ENCODE peak calls at places on chromosomes 13 and 19, in ten cellular contexts. M is B cell; X is NCI-H1436; P is psoas muscle; E is left lung; V is fibroblast of mammary gland; Z is NCI-H510A; L is activated T-cell treated with anti-CD3 and anti-CD28 coated beads, Interleukin-2, amount 50 U/mL, for 72 hours; G is tibial artery; R is astrocyte of the hippocampus. C is an unnamed sample.

GRCh38 chr19:49463960-49464740 is 9.9 kb upstream of the FLT3LG start:
- DNase-seq in M (no peak), X (no peak), P (no peak), E (no peak), V (no peak), Z (no peak), L (no peak), G (no peak), R (no peak), C (no peak)

GRCh38 chr13:94201022-94201421 is 278.5 kb downstream of the DCT start:
- DNase-seq in M (no peak), X (no peak), P (no peak), E (no peak), V (no peak), Z (no peak), L (no peak), G (no peak), R (no peak), C (no peak)

GRCh38 chr19:6677924-6678689 is 8.1 kb upstream of the TNFSF14 start:
- DNase-seq in M (no peak), X (no peak), P (no peak), E (peak), V (no peak), Z (no peak), L (peak), G (no peak), R (no peak), C (no peak)

GRCh38 chr19:3478409-3479176 is 1.7 kb downstream of the SMIM24 start:
- DNase-seq in M (no peak), X (no peak), P (no peak), E (no peak), V (no peak), Z (no peak), L (no peak), G (peak), R (no peak), C (no peak)

GRCh38 chr19:43957891-43958290 is 6.9 kb downstream of the ZNF221 start:
- DNase-seq in M (no peak), X (no peak), P (no peak), E (no peak), V (peak), Z (no peak), L (no peak), G (no peak), R (no peak), C (peak)

GRCh38 chr19:55080915-55081772 is 5.5 kb downstream of the EPS8L1 start:
- DNase-seq in M (peak), X (peak), P (peak), E (peak), V (peak), Z (no peak), L (peak), G (no peak), R (peak), C (no peak)

GRCh38 chr19:19489804-19490204 is 25.5 kb downstream of the TSSK6 start:
- DNase-seq in M (no peak), X (no peak), P (no peak), E (no peak), V (no peak), Z (no peak), L (peak), G (no peak), R (no peak), C (no peak)

GRCh38 chr13:114315074-114315785 is 927 bp downstream of the CHAMP1 start:
- DNase-seq in M (peak), X (no peak), P (no peak), E (no peak), V (no peak), Z (no peak), L (no peak), G (no peak), R (no peak), C (no peak)

GRCh38 chr19:19260417-19260816 is 12.7 kb downstream of the TM6SF2 start:
- DNase-seq in M (peak), X (no peak), P (no peak), E (no peak), V (no peak), Z (no peak), L (no peak), G (no peak), R (no peak), C (no peak)

GRCh38 chr13:31048521-31048920 is 113.2 kb downstream of the HSPH1 start:
- DNase-seq in M (no peak), X (no peak), P (no peak), E (no peak), V (no peak), Z (no peak), L (no peak), G (no peak), R (peak), C (no peak)

GRCh38 chr13:58397596-58398387 is 766.2 kb downstream of the PCDH17 start:
- DNase-seq in M (no peak), X (no peak), P (no peak), E (no peak), V (no peak), Z (no peak), L (no peak), G (no peak), R (no peak), C (no peak)

GRCh38 chr13:29503041-29503837 is 92.2 kb downstream of the SLC7A1 start:
- DNase-seq in M (no peak), X (no peak), P (no peak), E (no peak), V (peak), Z (no peak), L (no peak), G (no peak), R (peak), C (no peak)

GRCh38 chr13:73018336-73018735 is 40.5 kb upstream of the KLF5 start:
- DNase-seq in M (no peak), X (no peak), P (no peak), E (no peak), V (no peak), Z (no peak), L (no peak), G (no peak), R (peak), C (no peak)

GRCh38 chr13:45909724-45910123 is 58.2 kb upstream of the SIAH3 start:
- DNase-seq in M (no peak), X (no peak), P (no peak), E (no peak), V (no peak), Z (no peak), L (no peak), G (no peak), R (peak), C (no peak)

GRCh38 chr19:58544591-58545285 is 874 bp downstream of the TRIM28 start:
- DNase-seq in M (peak), X (no peak), P (no peak), E (no peak), V (peak), Z (no peak), L (peak), G (no peak), R (peak), C (no peak)

GRCh38 chr13:37109080-37109678 is 3.7 kb upstream of the CSNK1A1L start:
- DNase-seq in M (no peak), X (peak), P (no peak), E (no peak), V (peak), Z (no peak), L (no peak), G (no peak), R (peak), C (peak)

GRCh38 chr19:6654347-6655310 is 15.3 kb downstream of the TNFSF14 start:
- DNase-seq in M (no peak), X (no peak), P (no peak), E (no peak), V (no peak), Z (no peak), L (peak), G (no peak), R (no peak), C (no peak)

GRCh38 chr19:1943661-1944087 is 2.7 kb downstream of the CSNK1G2 start:
- DNase-seq in M (no peak), X (no peak), P (no peak), E (no peak), V (no peak), Z (no peak), L (no peak), G (no peak), R (no peak), C (no peak)

GRCh38 chr13:103839460-103839859 is 773.2 kb upstream of the SLC10A2 start:
- DNase-seq in M (no peak), X (peak), P (no peak), E (no peak), V (no peak), Z (no peak), L (no peak), G (no peak), R (no peak), C (no peak)

GRCh38 chr13:34863360-34864135 is 78.5 kb upstream of the NBEA start:
- DNase-seq in M (no peak), X (no peak), P (no peak), E (no peak), V (peak), Z (peak), L (no peak), G (no peak), R (peak), C (peak)

GRCh38 chr13:109735567-109735966 is 50.8 kb downstream of the IRS2 start:
- DNase-seq in M (no peak), X (no peak), P (no peak), E (no peak), V (no peak), Z (no peak), L (no peak), G (no peak), R (peak), C (no peak)

GRCh38 chr19:42422576-42423461 is 4.4 kb downstream of the LIPE start:
- DNase-seq in M (peak), X (no peak), P (no peak), E (no peak), V (no peak), Z (no peak), L (peak), G (no peak), R (no peak), C (no peak)

GRCh38 chr19:13037161-13037560 is 41.9 kb downstream of the NFIX start:
- DNase-seq in M (no peak), X (no peak), P (peak), E (no peak), V (peak), Z (no peak), L (peak), G (no peak), R (peak), C (no peak)

GRCh38 chr19:7705387-7706187 is 3.7 kb upstream of the FCER2 start:
- DNase-seq in M (peak), X (no peak), P (no peak), E (peak), V (no peak), Z (no peak), L (peak), G (peak), R (no peak), C (no peak)

GRCh38 chr19:49488046-49488862 is 846 bp downstream of the RPL13A start:
- DNase-seq in M (no peak), X (no peak), P (no peak), E (no peak), V (no peak), Z (no peak), L (no peak), G (no peak), R (no peak), C (no peak)

GRCh38 chr19:31110331-31110730 is 238.9 kb downstream of the TSHZ3 start:
- DNase-seq in M (no peak), X (no peak), P (no peak), E (no peak), V (peak), Z (no peak), L (peak), G (peak), R (peak), C (no peak)

GRCh38 chr13:80177327-80177726 is 163.6 kb downstream of the SPRY2 start:
- DNase-seq in M (no peak), X (no peak), P (no peak), E (no peak), V (no peak), Z (no peak), L (no peak), G (no peak), R (no peak), C (no peak)

GRCh38 chr19:1412323-1412923 is 5.0 kb downstream of the DAZAP1 start:
- DNase-seq in M (no peak), X (no peak), P (no peak), E (peak), V (no peak), Z (no peak), L (no peak), G (no peak), R (no peak), C (no peak)

GRCh38 chr13:112222971-112223370 is 153.2 kb upstream of the SPACA7 start:
- DNase-seq in M (no peak), X (no peak), P (no peak), E (no peak), V (no peak), Z (no peak), L (no peak), G (no peak), R (no peak), C (no peak)

C was measured in GM04503.